ENCODE peak calls at places on chromosomes 6 and 20, in seven cellular contexts. One of them, this sample, is unnamed.

GRCh38 chr6:142621822-142622221 is 320.0 kb downstream of the ADGRG6 start:
- DNase-seq in naive B cell: no peak
- DNase-seq in omental fat pad: no peak
- DNase-seq in HFFc6: no peak
- DNase-seq in T follicular helper cell: no peak
- DNase-seq in left ventricle myocardium inferior: no peak
- DNase-seq in activated CD4-positive, alpha-beta T cell treated with anti-CD3 and anti-CD28 coated beads, Interleukin-2, amount 50 U/mL, for 48 hours: no peak
- DNase-seq in this sample: no peak

GRCh38 chr6:20211037-20211940 is 980 bp downstream of the MBOAT1 start:
- DNase-seq in naive B cell: no peak
- DNase-seq in omental fat pad: no peak
- DNase-seq in HFFc6: peak
- DNase-seq in T follicular helper cell: no peak
- DNase-seq in left ventricle myocardium inferior: no peak
- DNase-seq in activated CD4-positive, alpha-beta T cell treated with anti-CD3 and anti-CD28 coated beads, Interleukin-2, amount 50 U/mL, for 48 hours: peak
- DNase-seq in this sample: peak

GRCh38 chr6:46452312-46452917 is 38.8 kb downstream of the RCAN2 start:
- DNase-seq in naive B cell: no peak
- DNase-seq in omental fat pad: no peak
- DNase-seq in HFFc6: no peak
- DNase-seq in T follicular helper cell: no peak
- DNase-seq in left ventricle myocardium inferior: no peak
- DNase-seq in activated CD4-positive, alpha-beta T cell treated with anti-CD3 and anti-CD28 coated beads, Interleukin-2, amount 50 U/mL, for 48 hours: no peak
- DNase-seq in this sample: no peak

GRCh38 chr6:162750776-162751175 is 23.0 kb downstream of the PACRG start:
- DNase-seq in naive B cell: no peak
- DNase-seq in omental fat pad: no peak
- DNase-seq in HFFc6: no peak
- DNase-seq in T follicular helper cell: no peak
- DNase-seq in left ventricle myocardium inferior: no peak
- DNase-seq in activated CD4-positive, alpha-beta T cell treated with anti-CD3 and anti-CD28 coated beads, Interleukin-2, amount 50 U/mL, for 48 hours: no peak
- DNase-seq in this sample: peak

GRCh38 chr6:106082735-106083398 is 3.3 kb upstream of the PRDM1 start:
- DNase-seq in naive B cell: no peak
- DNase-seq in omental fat pad: no peak
- DNase-seq in HFFc6: peak
- DNase-seq in T follicular helper cell: no peak
- DNase-seq in left ventricle myocardium inferior: no peak
- DNase-seq in activated CD4-positive, alpha-beta T cell treated with anti-CD3 and anti-CD28 coated beads, Interleukin-2, amount 50 U/mL, for 48 hours: no peak
- DNase-seq in this sample: peak

GRCh38 chr6:158764188-158764849 is 54.8 kb downstream of the EZR start:
- DNase-seq in naive B cell: no peak
- DNase-seq in omental fat pad: no peak
- DNase-seq in HFFc6: no peak
- DNase-seq in T follicular helper cell: no peak
- DNase-seq in left ventricle myocardium inferior: no peak
- DNase-seq in activated CD4-positive, alpha-beta T cell treated with anti-CD3 and anti-CD28 coated beads, Interleukin-2, amount 50 U/mL, for 48 hours: no peak
- DNase-seq in this sample: no peak

GRCh38 chr20:20009784-20010253 is 7.3 kb upstream of the NAA20 start:
- DNase-seq in naive B cell: no peak
- DNase-seq in omental fat pad: no peak
- DNase-seq in HFFc6: no peak
- DNase-seq in T follicular helper cell: no peak
- DNase-seq in left ventricle myocardium inferior: no peak
- DNase-seq in activated CD4-positive, alpha-beta T cell treated with anti-CD3 and anti-CD28 coated beads, Interleukin-2, amount 50 U/mL, for 48 hours: no peak
- DNase-seq in this sample: no peak

GRCh38 chr6:29509239-29509638 is 21.5 kb upstream of the MAS1L start:
- DNase-seq in naive B cell: no peak
- DNase-seq in omental fat pad: no peak
- DNase-seq in HFFc6: no peak
- DNase-seq in T follicular helper cell: no peak
- DNase-seq in left ventricle myocardium inferior: no peak
- DNase-seq in activated CD4-positive, alpha-beta T cell treated with anti-CD3 and anti-CD28 coated beads, Interleukin-2, amount 50 U/mL, for 48 hours: no peak
- DNase-seq in this sample: no peak

GRCh38 chr6:157245486-157245885 is 77.8 kb downstream of the TMEM242 start:
- DNase-seq in naive B cell: no peak
- DNase-seq in omental fat pad: no peak
- DNase-seq in HFFc6: no peak
- DNase-seq in T follicular helper cell: no peak
- DNase-seq in left ventricle myocardium inferior: no peak
- DNase-seq in activated CD4-positive, alpha-beta T cell treated with anti-CD3 and anti-CD28 coated beads, Interleukin-2, amount 50 U/mL, for 48 hours: no peak
- DNase-seq in this sample: no peak